ENCODE peak calls at places on chromosomes 2 and 18, in eight cellular contexts. One of them, this sample, is unnamed.

GRCh38 chr18:22858121-22858520 is 75.0 kb upstream of the RBBP8 start:
- DNase-seq in H1: no peak
- DNase-seq in A549: no peak
- DNase-seq in K562: no peak
- DNase-seq in ovary: no peak
- DNase-seq in transverse colon: no peak
- DNase-seq in stomach: no peak
- DNase-seq in tibial nerve: no peak
- DNase-seq in this sample: no peak

GRCh38 chr2:128686881-128687550 is 368.3 kb upstream of the HS6ST1 start:
- DNase-seq in H1: no peak
- DNase-seq in A549: no peak
- DNase-seq in K562: no peak
- DNase-seq in ovary: no peak
- DNase-seq in transverse colon: no peak
- DNase-seq in stomach: peak; percentile 11
- DNase-seq in tibial nerve: no peak
- DNase-seq in this sample: no peak

GRCh38 chr2:12265646-12266045 is 451.1 kb upstream of the TRIB2 start:
- DNase-seq in H1: no peak
- DNase-seq in A549: no peak
- DNase-seq in K562: no peak
- DNase-seq in ovary: no peak
- DNase-seq in transverse colon: no peak
- DNase-seq in stomach: no peak
- DNase-seq in tibial nerve: no peak
- DNase-seq in this sample: no peak

GRCh38 chr18:12310762-12311161 is 2.7 kb downstream of the TUBB6 start:
- DNase-seq in H1: no peak
- DNase-seq in A549: no peak
- DNase-seq in K562: peak; percentile 2
- DNase-seq in ovary: no peak
- DNase-seq in transverse colon: no peak
- DNase-seq in stomach: no peak
- DNase-seq in tibial nerve: no peak
- DNase-seq in this sample: peak; percentile 62

GRCh38 chr2:64454316-64455030 is 511 bp downstream of the LGALSL start:
- DNase-seq in H1: peak; percentile 76
- DNase-seq in A549: peak; percentile 68
- DNase-seq in K562: peak; percentile 63
- DNase-seq in ovary: peak; percentile 71
- DNase-seq in transverse colon: peak; percentile 66
- DNase-seq in stomach: peak; percentile 65
- DNase-seq in tibial nerve: no peak
- DNase-seq in this sample: peak; percentile 83

GRCh38 chr2:12487253-12488004 is 229.3 kb upstream of the TRIB2 start:
- DNase-seq in H1: no peak
- DNase-seq in A549: no peak
- DNase-seq in K562: no peak
- DNase-seq in ovary: no peak
- DNase-seq in transverse colon: no peak
- DNase-seq in stomach: no peak
- DNase-seq in tibial nerve: no peak
- DNase-seq in this sample: no peak

GRCh38 chr2:216495656-216496055 is 3.0 kb upstream of the RPL37A start:
- DNase-seq in H1: no peak
- DNase-seq in A549: no peak
- DNase-seq in K562: no peak
- DNase-seq in ovary: no peak
- DNase-seq in transverse colon: no peak
- DNase-seq in stomach: no peak
- DNase-seq in tibial nerve: no peak
- DNase-seq in this sample: no peak

GRCh38 chr2:191804711-191805230 is 42.1 kb downstream of the CAVIN2 start:
- DNase-seq in H1: no peak
- DNase-seq in A549: no peak
- DNase-seq in K562: no peak
- DNase-seq in ovary: no peak
- DNase-seq in transverse colon: no peak
- DNase-seq in stomach: no peak
- DNase-seq in tibial nerve: no peak
- DNase-seq in this sample: no peak

GRCh38 chr18:23778828-23779227 is 89.6 kb downstream of the LAMA3 start:
- DNase-seq in H1: no peak
- DNase-seq in A549: no peak
- DNase-seq in K562: no peak
- DNase-seq in ovary: no peak
- DNase-seq in transverse colon: no peak
- DNase-seq in stomach: no peak
- DNase-seq in tibial nerve: no peak
- DNase-seq in this sample: no peak

GRCh38 chr18:61743775-61744531 is 148.9 kb downstream of the RNF152 start:
- DNase-seq in H1: no peak
- DNase-seq in A549: no peak
- DNase-seq in K562: no peak
- DNase-seq in ovary: peak; percentile 49
- DNase-seq in transverse colon: no peak
- DNase-seq in stomach: no peak
- DNase-seq in tibial nerve: no peak
- DNase-seq in this sample: no peak

GRCh38 chr2:16105664-16106281 is 165.4 kb downstream of the MYCN start:
- DNase-seq in H1: peak; percentile 83
- DNase-seq in A549: no peak
- DNase-seq in K562: no peak
- DNase-seq in ovary: no peak
- DNase-seq in transverse colon: no peak
- DNase-seq in stomach: peak; percentile 30
- DNase-seq in tibial nerve: no peak
- DNase-seq in this sample: no peak
- TF ChIP-seq EP300 in H1: peak; percentile 83
- TF ChIP-seq EP300 in A549: no peak
- TF ChIP-seq EP300 in K562: no peak
- TF ChIP-seq EP300 in ovary: no peak
- TF ChIP-seq EP300 in transverse colon: no peak
- TF ChIP-seq EP300 in stomach: no peak
- TF ChIP-seq EP300 in tibial nerve: no peak
- TF ChIP-seq EP300 in this sample: no peak

GRCh38 chr2:174171686-174172445 is 76.5 kb downstream of the OLA1 start:
- DNase-seq in H1: no peak
- DNase-seq in A549: no peak
- DNase-seq in K562: no peak
- DNase-seq in ovary: no peak
- DNase-seq in transverse colon: no peak
- DNase-seq in stomach: no peak
- DNase-seq in tibial nerve: no peak
- DNase-seq in this sample: no peak
- H3K4me3 ChIP-seq in H1: no peak overlapping the region
- H3K4me3 ChIP-seq in A549: no peak overlapping the region
- H3K4me3 ChIP-seq in K562: no peak overlapping the region
- H3K4me3 ChIP-seq in ovary: no peak overlapping the region
- H3K4me3 ChIP-seq in transverse colon: no peak overlapping the region
- H3K4me3 ChIP-seq in stomach: no peak overlapping the region
- H3K4me3 ChIP-seq in tibial nerve: no peak overlapping the region
- H3K4me3 ChIP-seq in this sample: no peak overlapping the region

GRCh38 chr2:111121028-111121872 is 536 bp downstream of the BCL2L11 start:
- DNase-seq in H1: peak; percentile 78
- DNase-seq in A549: no peak
- DNase-seq in K562: peak; percentile 47
- DNase-seq in ovary: peak; percentile 35
- DNase-seq in transverse colon: peak; percentile 49
- DNase-seq in stomach: peak; percentile 58
- DNase-seq in tibial nerve: peak; percentile 14
- DNase-seq in this sample: peak; percentile 73
- TF ChIP-seq EP300 in H1: no peak
- TF ChIP-seq EP300 in A549: no peak
- TF ChIP-seq EP300 in K562: no peak
- TF ChIP-seq EP300 in ovary: no peak
- TF ChIP-seq EP300 in transverse colon: no peak
- TF ChIP-seq EP300 in stomach: no peak
- TF ChIP-seq EP300 in tibial nerve: no peak
- TF ChIP-seq EP300 in this sample: no peak

GRCh38 chr2:69081757-69082156 is 68.8 kb downstream of the ANTXR1 start:
- DNase-seq in H1: no peak
- DNase-seq in A549: no peak
- DNase-seq in K562: no peak
- DNase-seq in ovary: no peak
- DNase-seq in transverse colon: no peak
- DNase-seq in stomach: no peak
- DNase-seq in tibial nerve: no peak
- DNase-seq in this sample: no peak

GRCh38 chr2:69083126-69083733 is 70.3 kb downstream of the ANTXR1 start:
- DNase-seq in H1: no peak
- DNase-seq in A549: peak; percentile 23
- DNase-seq in K562: no peak
- DNase-seq in ovary: no peak
- DNase-seq in transverse colon: no peak
- DNase-seq in stomach: no peak
- DNase-seq in tibial nerve: no peak
- DNase-seq in this sample: no peak

GRCh38 chr2:69084492-69084891 is 71.5 kb downstream of the ANTXR1 start:
- DNase-seq in H1: no peak
- DNase-seq in A549: no peak
- DNase-seq in K562: no peak
- DNase-seq in ovary: no peak
- DNase-seq in transverse colon: no peak
- DNase-seq in stomach: no peak
- DNase-seq in tibial nerve: no peak
- DNase-seq in this sample: no peak

GRCh38 chr2:69082430-69082997 is 69.5 kb downstream of the ANTXR1 start:
- DNase-seq in H1: no peak
- DNase-seq in A549: peak; percentile 80
- DNase-seq in K562: no peak
- DNase-seq in ovary: peak; percentile 77
- DNase-seq in transverse colon: peak; percentile 55
- DNase-seq in stomach: peak; percentile 50
- DNase-seq in tibial nerve: no peak
- DNase-seq in this sample: no peak

DNA sequence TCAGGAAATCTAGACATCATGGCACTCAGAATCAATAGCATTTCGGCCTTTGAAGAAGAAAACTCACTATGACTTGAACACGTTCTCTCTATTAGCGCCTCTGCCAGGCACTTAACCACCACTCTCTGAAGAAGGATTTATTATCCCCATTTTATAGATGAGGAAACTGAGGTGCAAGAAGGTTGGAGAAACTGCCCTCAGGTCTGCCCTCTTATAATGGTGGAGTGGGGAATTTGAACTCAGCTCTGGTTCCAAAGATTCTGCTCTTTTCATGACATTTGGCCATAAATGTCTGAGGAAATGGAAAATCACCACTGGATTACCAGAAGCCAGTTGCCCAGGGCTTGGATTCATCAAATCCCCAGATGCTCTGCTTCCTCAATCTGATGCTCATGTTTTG is 68.0 kb downstream of the ANTXR1 start:
- DNase-seq in H1: no peak
- DNase-seq in A549: no peak
- DNase-seq in K562: no peak
- DNase-seq in ovary: no peak
- DNase-seq in transverse colon: no peak
- DNase-seq in stomach: no peak
- DNase-seq in tibial nerve: no peak
- DNase-seq in this sample: no peak
- H3K4me3 ChIP-seq in H1: no peak overlapping the region
- H3K4me3 ChIP-seq in A549: no peak overlapping the region
- H3K4me3 ChIP-seq in K562: no peak overlapping the region
- H3K4me3 ChIP-seq in ovary: no peak overlapping the region
- H3K4me3 ChIP-seq in transverse colon: no peak overlapping the region
- H3K4me3 ChIP-seq in stomach: no peak overlapping the region
- H3K4me3 ChIP-seq in tibial nerve: no peak overlapping the region
- H3K4me3 ChIP-seq in this sample: no peak overlapping the region

GRCh38 chr2:168920504-168921157 is 19.5 kb downstream of the G6PC2 start:
- DNase-seq in H1: no peak
- DNase-seq in A549: peak; percentile 6
- DNase-seq in K562: peak; percentile 48
- DNase-seq in ovary: no peak
- DNase-seq in transverse colon: no peak
- DNase-seq in stomach: no peak
- DNase-seq in tibial nerve: no peak
- DNase-seq in this sample: no peak
- TF ChIP-seq EP300 in H1: no peak
- TF ChIP-seq EP300 in A549: no peak
- TF ChIP-seq EP300 in K562: no peak
- TF ChIP-seq EP300 in ovary: no peak
- TF ChIP-seq EP300 in transverse colon: no peak
- TF ChIP-seq EP300 in stomach: no peak
- TF ChIP-seq EP300 in tibial nerve: no peak
- TF ChIP-seq EP300 in this sample: no peak

GRCh38 chr2:224222976-224223375 is 178.9 kb downstream of the FAM124B start:
- DNase-seq in H1: no peak
- DNase-seq in A549: no peak
- DNase-seq in K562: no peak
- DNase-seq in ovary: no peak
- DNase-seq in transverse colon: no peak
- DNase-seq in stomach: no peak
- DNase-seq in tibial nerve: no peak
- DNase-seq in this sample: no peak
- H3K4me3 ChIP-seq in H1: no peak overlapping the region
- H3K4me3 ChIP-seq in A549: no peak overlapping the region
- H3K4me3 ChIP-seq in K562: no peak overlapping the region
- H3K4me3 ChIP-seq in ovary: no peak overlapping the region
- H3K4me3 ChIP-seq in transverse colon: no peak overlapping the region
- H3K4me3 ChIP-seq in stomach: no peak overlapping the region
- H3K4me3 ChIP-seq in tibial nerve: no peak overlapping the region
- H3K4me3 ChIP-seq in this sample: no peak overlapping the region

GRCh38 chr2:223235986-223236385 is 184.0 kb downstream of the KCNE4 start:
- DNase-seq in H1: no peak
- DNase-seq in A549: no peak
- DNase-seq in K562: no peak
- DNase-seq in ovary: no peak
- DNase-seq in transverse colon: no peak
- DNase-seq in stomach: no peak
- DNase-seq in tibial nerve: no peak
- DNase-seq in this sample: no peak
- TF ChIP-seq EP300 in H1: no peak
- TF ChIP-seq EP300 in A549: no peak
- TF ChIP-seq EP300 in K562: no peak
- TF ChIP-seq EP300 in ovary: no peak
- TF ChIP-seq EP300 in transverse colon: no peak
- TF ChIP-seq EP300 in stomach: no peak
- TF ChIP-seq EP300 in tibial nerve: no peak
- TF ChIP-seq EP300 in this sample: no peak

This sample was measured in sigmoid colon.